ENCODE peak calls at places on chromosomes 4 and X, in nine cellular contexts. Z, K, F, J, A, T, L, G and X are unnamed samples.

GRCh38 chr4:39365360-39365759 is 802 bp downstream of the RFC1 start:
- DNase-seq in Z (no peak), K (no peak), F (no peak), J (no peak), A (no peak), T (no peak), L (no peak), G (no peak), X (no peak)

GRCh38 chrX:123361371-123361770 is 177.3 kb downstream of the GRIA3 start:
- DNase-seq in Z (no peak), K (no peak), F (no peak), J (no peak), A (no peak), T (no peak), L (no peak), G (no peak), X (no peak)

GRCh38 chr4:53484911-53485459 is 106.3 kb downstream of the LNX1 start:
- DNase-seq in Z (peak), K (no peak), F (no peak), J (no peak), A (no peak), T (no peak), L (no peak), G (no peak), X (no peak)

GRCh38 chr4:77821775-77822174 is 2.6 kb upstream of the CNOT6L start:
- DNase-seq in Z (no peak), K (no peak), F (no peak), J (no peak), A (no peak), T (no peak), L (no peak), G (no peak), X (no peak)

GRCh38 chr4:48122756-48123155 is 11.3 kb downstream of the TXK start:
- DNase-seq in Z (no peak), K (no peak), F (no peak), J (no peak), A (no peak), T (no peak), L (peak), G (no peak), X (no peak)

GRCh38 chrX:20437678-20438077 is 171.0 kb upstream of the RPS6KA3 start:
- DNase-seq in Z (no peak), K (no peak), F (no peak), J (no peak), A (no peak), T (no peak), L (no peak), G (no peak), X (no peak)

GRCh38 chr4:83852085-83852451 is 316.2 kb downstream of the GPAT3 start:
- DNase-seq in Z (no peak), K (no peak), F (no peak), J (no peak), A (no peak), T (no peak), L (no peak), G (no peak), X (no peak)

GRCh38 chr4:10738826-10739489 is 54.4 kb upstream of the CLNK start:
- DNase-seq in Z (no peak), K (no peak), F (no peak), J (no peak), A (no peak), T (no peak), L (no peak), G (no peak), X (no peak)

GRCh38 chr4:140096483-140096861 is 57.5 kb downstream of the MAML3 start:
- DNase-seq in Z (peak), K (no peak), F (no peak), J (no peak), A (no peak), T (no peak), L (no peak), G (no peak), X (no peak)

GRCh38 chr4:142222127-142222526 is 585.7 kb downstream of the IL15 start:
- DNase-seq in Z (no peak), K (no peak), F (no peak), J (no peak), A (no peak), T (no peak), L (no peak), G (no peak), X (no peak)

GRCh38 chr4:185351691-185352090 is 44.0 kb downstream of the LRP2BP start:
- DNase-seq in Z (no peak), K (no peak), F (no peak), J (no peak), A (no peak), T (no peak), L (no peak), G (no peak), X (no peak)

GRCh38 chr4:8643441-8643840 is 50.9 kb downstream of the CPZ start:
- DNase-seq in Z (no peak), K (no peak), F (no peak), J (no peak), A (no peak), T (peak), L (no peak), G (peak), X (no peak)

GRCh38 chrX:134396174-134396573 is 63.8 kb upstream of the HPRT1 start:
- DNase-seq in Z (no peak), K (no peak), F (no peak), J (no peak), A (no peak), T (no peak), L (no peak), G (no peak), X (no peak)

GRCh38 chrX:136204571-136204970 is 46.6 kb downstream of the MAP7D3 start:
- DNase-seq in Z (no peak), K (peak), F (no peak), J (peak), A (peak), T (no peak), L (no peak), G (no peak), X (no peak)

GRCh38 chr4:108018038-108018883 is 28.6 kb downstream of the HADH start:
- DNase-seq in Z (peak), K (peak), F (no peak), J (peak), A (peak), T (peak), L (peak), G (peak), X (no peak)

DNA sequence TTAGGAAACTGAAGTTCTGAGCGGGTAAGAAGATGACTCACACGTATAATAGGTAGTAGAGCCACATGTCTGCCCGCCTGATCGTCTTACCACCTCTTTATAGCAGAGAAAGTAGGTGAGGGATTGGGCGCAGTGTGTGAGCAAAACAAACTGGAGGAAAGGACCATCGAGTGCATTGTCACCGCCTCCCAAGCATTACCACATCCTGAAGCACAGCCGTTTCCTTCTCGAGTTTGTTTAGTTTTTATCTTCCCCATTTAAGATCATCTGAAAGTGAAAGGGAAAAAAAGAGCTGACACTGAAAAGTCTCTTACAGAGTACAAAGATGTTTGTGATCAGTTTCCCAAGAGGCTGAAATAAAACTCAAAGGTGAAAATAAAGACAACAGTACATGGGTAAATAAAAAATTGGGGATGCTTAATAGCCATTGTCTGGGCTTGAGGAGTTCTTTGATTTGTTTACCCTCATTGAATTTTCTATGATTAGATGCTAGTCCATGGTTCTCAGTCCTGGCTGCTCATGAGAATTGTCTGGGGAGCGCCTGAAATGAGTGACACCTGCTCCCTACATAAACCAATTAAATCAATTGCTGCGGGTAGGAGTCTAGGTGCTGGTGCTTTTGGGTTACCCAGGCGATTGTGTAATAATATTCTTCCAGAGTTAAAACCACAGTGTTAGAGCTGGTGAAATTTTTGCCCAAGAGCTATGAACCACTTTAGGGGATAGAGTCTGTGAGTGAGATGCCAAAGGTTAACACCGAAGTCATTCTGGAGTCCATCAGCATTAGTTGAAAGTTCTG is 15.0 kb downstream of the PDK3 start:
- DNase-seq in Z (no peak), K (no peak), F (no peak), J (no peak), A (no peak), T (peak), L (peak), G (no peak), X (no peak)
- TF ChIP-seq POLR2A in Z (no peak), K (no peak), F (no peak), J (no peak), A (no peak), T (no peak), L (no peak), G (no peak), X (no peak)

DNA sequence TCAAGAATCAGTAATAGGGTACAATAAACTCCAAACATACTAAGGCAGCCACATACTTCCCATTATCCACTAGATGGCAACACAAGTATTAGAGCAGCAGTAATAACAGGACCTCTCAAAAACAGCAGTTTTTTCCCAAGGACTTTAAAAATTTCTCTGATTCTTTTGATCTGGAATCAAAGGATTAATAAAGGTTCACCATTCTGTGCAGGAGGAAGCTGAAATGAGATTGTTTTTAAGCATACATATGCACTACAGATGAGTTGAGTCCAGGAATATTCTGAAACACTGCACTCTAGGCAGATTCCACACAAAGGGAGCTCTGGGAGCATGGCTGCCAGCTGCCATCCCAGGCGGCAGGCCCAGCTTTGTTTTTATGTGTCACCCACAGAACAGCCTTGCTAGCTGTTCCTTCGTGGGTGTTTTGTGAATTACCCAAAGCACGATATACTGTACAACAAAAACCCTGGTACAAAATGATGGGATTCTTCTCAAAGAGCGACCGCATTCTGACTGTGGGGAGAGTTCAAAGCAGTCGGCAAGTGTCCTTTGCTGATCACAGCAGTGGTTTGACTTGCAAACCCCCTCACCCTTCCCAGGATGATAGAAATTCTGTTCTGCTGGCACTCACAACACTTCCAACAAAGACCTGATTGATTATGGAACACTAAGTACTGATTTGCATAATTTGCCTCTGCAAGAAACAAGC is 61.0 kb downstream of the STX18 start:
- DNase-seq in Z (no peak), K (no peak), F (no peak), J (no peak), A (no peak), T (no peak), L (peak), G (no peak), X (no peak)
- H3K27ac ChIP-seq in Z (no peak), K (peak), F (no peak), J (no peak), A (no peak), T (no peak), L (peak), G (no peak), X (peak)

DNA sequence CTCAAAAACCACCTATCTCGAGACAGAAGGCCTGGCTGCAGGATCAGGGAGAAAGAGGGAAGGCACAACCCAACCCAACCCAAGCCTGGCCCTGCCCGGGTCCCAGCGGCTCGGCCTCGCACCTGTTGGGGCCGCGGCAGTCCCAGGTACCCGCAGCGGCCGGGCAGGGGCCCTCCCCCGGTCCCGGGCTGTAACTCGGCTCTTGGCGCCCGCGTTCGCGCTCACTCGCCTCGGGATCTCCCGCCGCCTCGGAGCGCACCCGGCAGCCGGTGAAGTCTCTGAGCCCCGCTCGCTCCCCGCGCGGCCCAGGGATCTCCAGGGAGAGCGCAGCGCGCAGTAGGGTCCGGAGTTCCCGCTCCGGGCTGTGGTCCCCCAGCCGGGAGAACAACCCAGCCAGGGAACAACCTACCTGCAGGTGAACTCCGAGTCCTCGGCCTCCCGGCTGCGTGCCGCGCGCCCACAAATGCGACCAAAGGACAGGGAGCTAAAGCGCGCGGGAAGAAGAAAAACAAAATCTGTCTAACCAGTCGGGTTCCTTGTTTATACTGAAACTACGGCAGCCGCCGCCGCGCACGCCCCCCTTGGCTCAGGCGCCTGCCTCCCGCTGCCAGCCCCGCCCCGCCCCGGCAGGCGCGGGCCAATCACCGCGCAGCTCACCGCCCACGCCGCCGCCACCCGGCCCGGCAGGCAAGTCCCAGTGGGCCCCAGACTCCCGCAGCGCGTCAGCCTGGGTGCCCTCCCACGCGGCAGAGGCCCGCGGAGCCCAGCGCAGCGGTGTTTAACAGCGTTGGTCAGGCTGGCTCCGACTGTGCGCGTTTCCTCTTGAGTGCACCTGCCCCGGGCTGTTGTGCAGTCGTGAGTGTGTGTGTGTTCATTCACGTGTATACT is at the start of gene RASGEF1B:
- DNase-seq in Z (peak), K (peak), F (peak), J (peak), A (peak), T (peak), L (peak), G (peak), X (no peak)
- TF ChIP-seq POLR2A in Z (peak), K (peak), F (peak), J (peak), A (no peak), T (peak), L (peak), G (peak), X (no peak)

DNA sequence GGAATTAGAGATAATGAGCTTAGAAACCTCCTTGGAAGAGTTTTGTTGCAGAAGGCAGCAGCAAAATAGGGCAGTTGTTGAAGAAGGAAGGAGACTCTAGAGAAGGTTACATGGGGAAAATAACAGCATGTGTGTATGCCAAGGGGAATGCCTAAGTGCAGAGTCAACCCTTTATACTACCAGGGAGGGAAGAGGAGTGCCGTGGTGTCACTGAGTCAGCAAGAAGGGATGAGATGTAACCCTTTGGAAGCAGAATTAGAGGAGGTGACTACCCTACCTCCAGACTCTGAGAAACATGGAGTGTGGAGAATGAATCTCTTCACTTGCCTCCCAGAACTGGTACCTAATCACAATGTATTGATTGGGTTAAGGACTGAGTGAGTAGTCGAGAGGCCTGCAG is 6.7 kb upstream of the GABRE start:
- DNase-seq in Z (no peak), K (no peak), F (no peak), J (no peak), A (no peak), T (no peak), L (no peak), G (no peak), X (peak)
- H3K27ac ChIP-seq in Z (no peak), K (no peak), F (peak), J (no peak), A (no peak), T (no peak), L (no peak), G (no peak), X (peak)

GRCh38 chr4:176660561-176660960 is 132.2 kb downstream of the VEGFC start:
- DNase-seq in Z (no peak), K (no peak), F (no peak), J (no peak), A (no peak), T (no peak), L (peak), G (no peak), X (no peak)

GRCh38 chr4:176656108-176656507 is 136.6 kb downstream of the VEGFC start:
- DNase-seq in Z (no peak), K (no peak), F (no peak), J (no peak), A (no peak), T (no peak), L (no peak), G (no peak), X (no peak)

GRCh38 chr4:176653406-176654220 is 139.1 kb downstream of the VEGFC start:
- DNase-seq in Z (no peak), K (no peak), F (no peak), J (no peak), A (no peak), T (no peak), L (no peak), G (no peak), X (no peak)

DNA sequence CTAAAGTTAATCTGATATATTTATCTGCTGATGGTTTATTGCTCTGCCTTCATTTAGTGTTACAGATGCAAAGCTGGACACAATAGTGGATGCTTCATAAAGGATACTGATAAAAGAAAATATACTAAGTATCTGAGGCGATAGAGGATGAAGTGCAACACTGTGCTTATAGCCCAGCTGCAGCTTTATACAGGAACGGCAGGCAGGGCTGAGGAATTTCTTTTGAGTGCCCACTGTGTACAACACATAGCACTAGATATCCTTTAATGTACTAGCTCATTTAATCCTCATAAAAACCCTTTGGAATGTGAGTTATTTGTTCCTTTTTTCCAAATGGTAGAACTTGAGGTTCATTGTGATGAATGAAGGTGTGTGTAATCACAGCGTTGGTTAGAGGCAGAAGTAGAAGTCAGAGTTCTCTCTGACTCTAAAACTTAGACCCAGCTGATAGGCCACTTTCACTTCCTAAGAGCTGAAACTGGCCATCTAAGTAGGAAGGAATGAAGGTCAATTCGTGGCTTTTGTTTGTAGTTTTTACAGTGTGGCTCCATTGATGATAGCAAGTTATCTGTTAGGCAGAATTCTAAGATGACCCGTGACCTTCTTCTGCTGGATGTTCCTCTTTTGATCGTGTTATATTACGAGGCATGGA is 138.0 kb downstream of the VEGFC start:
- DNase-seq in Z (no peak), K (no peak), F (no peak), J (no peak), A (no peak), T (no peak), L (no peak), G (no peak), X (no peak)
- TF ChIP-seq POLR2A in Z (no peak), K (no peak), F (no peak), J (no peak), A (no peak), T (no peak), L (no peak), G (no peak), X (no peak)

GRCh38 chr4:183758735-183759447 is 99.8 kb downstream of the TRAPPC11 start:
- DNase-seq in Z (no peak), K (no peak), F (no peak), J (no peak), A (no peak), T (no peak), L (no peak), G (no peak), X (no peak)
- H3K27ac ChIP-seq in Z (no peak), K (no peak), F (no peak), J (no peak), A (peak), T (no peak), L (no peak), G (no peak), X (no peak)

GRCh38 chr4:52036875-52037274 is 1.2 kb downstream of the SGCB start:
- DNase-seq in Z (no peak), K (no peak), F (no peak), J (no peak), A (no peak), T (no peak), L (no peak), G (no peak), X (no peak)

GRCh38 chr4:52035190-52035589 is 2.9 kb downstream of the SGCB start:
- DNase-seq in Z (no peak), K (no peak), F (no peak), J (no peak), A (no peak), T (no peak), L (no peak), G (no peak), X (no peak)

GRCh38 chr4:52037730-52038108 is 380 bp downstream of the SGCB start:
- DNase-seq in Z (no peak), K (peak), F (no peak), J (peak), A (peak), T (no peak), L (peak), G (no peak), X (no peak)

DNA sequence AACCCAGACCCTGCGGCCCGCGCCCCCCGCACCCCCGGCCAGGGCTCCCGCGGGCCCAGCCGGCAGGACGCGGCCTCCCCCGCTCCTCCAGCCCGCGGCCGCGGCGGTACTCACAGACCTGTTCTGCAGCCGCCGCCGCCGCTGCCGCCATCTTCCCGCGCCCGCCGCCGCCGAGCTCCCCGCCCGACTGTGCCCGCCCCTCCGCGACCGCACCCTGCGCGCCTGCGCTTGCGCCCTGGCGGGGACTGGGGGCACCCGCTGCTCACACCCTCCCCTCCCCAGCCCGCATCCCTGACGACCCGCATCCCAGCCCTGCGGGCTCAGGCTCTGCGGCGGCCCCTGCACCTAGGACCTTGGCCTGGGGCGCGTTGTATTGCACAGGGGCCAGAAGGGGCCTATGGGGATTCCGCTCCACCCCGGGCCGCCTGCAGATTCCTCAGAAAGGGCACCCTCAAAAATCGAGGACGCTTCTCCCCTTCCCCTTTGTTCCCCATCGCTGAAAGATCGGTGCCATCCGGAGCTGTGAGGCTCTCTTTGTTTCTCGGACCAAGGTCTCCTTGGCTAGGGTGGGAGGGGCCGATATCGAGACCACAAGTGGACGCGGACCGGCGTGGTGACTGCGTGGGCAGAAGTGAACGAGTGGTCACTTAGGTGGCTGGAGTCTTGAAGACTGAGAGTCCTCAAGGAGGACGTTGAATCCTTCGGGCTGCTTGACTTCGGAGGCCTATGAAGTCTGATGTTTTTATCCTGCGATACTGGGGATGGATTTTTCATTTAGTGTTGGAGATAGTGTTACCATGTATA is at the start of gene SGCB:
- DNase-seq in Z (no peak), K (peak), F (peak), J (peak), A (peak), T (peak), L (peak), G (peak), X (no peak)
- TF ChIP-seq POLR2A in Z (no peak), K (no peak), F (no peak), J (no peak), A (no peak), T (no peak), L (no peak), G (no peak), X (peak)